ENCODE peak calls at places on chromosome 16, in ten cellular contexts. H, I, P, A, Z, M, T, K, O and X are unnamed samples. For H3K36me3, the result is how much of the 10 kb centered on the place peaks cover.

GRCh38 chr16:83215417-83216001 is 588.7 kb downstream of the CDH13 start:
- DNase-seq in H (peak), I (peak), P (peak), A (no peak), Z (peak), M (peak), T (no peak), K (no peak), O (no peak), X (peak)

GRCh38 chr16:85911531-85911930 is 12.6 kb downstream of the IRF8 start:
- DNase-seq in H (no peak), I (no peak), P (no peak), A (no peak), Z (no peak), M (no peak), T (no peak), K (no peak), O (peak), X (no peak)

GRCh38 chr16:73299349-73299748 is 251.4 kb upstream of the ZFHX3 start:
- DNase-seq in H (no peak), I (no peak), P (no peak), A (no peak), Z (no peak), M (no peak), T (no peak), K (no peak), O (no peak), X (no peak)

GRCh38 chr16:46573008-46573833 is 48.0 kb downstream of the SHCBP1 start:
- DNase-seq in H (no peak), I (peak), P (no peak), A (peak), Z (peak), M (peak), T (no peak), K (peak), O (no peak), X (no peak)

GRCh38 chr16:49664221-49665215 is 191.4 kb downstream of the ZNF423 start:
- DNase-seq in H (no peak), I (no peak), P (no peak), A (no peak), Z (peak), M (no peak), T (peak), K (no peak), O (no peak), X (no peak)

GRCh38 chr16:1933097-1933661 is 9.8 kb downstream of the MSRB1 start:
- DNase-seq in H (no peak), I (no peak), P (no peak), A (no peak), Z (peak), M (no peak), T (no peak), K (no peak), O (peak), X (peak)

GRCh38 chr16:90019201-90019542 is at the start of gene DBNDD1:
- DNase-seq in H (no peak), I (no peak), P (no peak), A (no peak), Z (peak), M (no peak), T (no peak), K (no peak), O (no peak), X (no peak)

GRCh38 chr16:88013091-88013609 is 61.9 kb downstream of the BANP start:
- DNase-seq in H (no peak), I (no peak), P (no peak), A (peak), Z (peak), M (peak), T (no peak), K (no peak), O (no peak), X (no peak)

GRCh38 chr16:85385463-85386331 is 227.4 kb upstream of the GSE1 start:
- DNase-seq in H (no peak), I (no peak), P (no peak), A (no peak), Z (no peak), M (no peak), T (no peak), K (no peak), O (peak), X (no peak)

GRCh38 chr16:12833939-12834338 is 30.3 kb upstream of the CPPED1 start:
- DNase-seq in H (peak), I (peak), P (no peak), A (peak), Z (no peak), M (no peak), T (no peak), K (peak), O (no peak), X (peak)
- H3K4me3 ChIP-seq in H (no peak), I (no peak), P (no peak), A (no peak), Z (no peak), M (no peak), T (no peak), K (no peak), O (no peak), X (no peak)

GRCh38 chr16:69378036-69378435 is 7.8 kb downstream of the TERF2 start:
- DNase-seq in H (no peak), I (no peak), P (no peak), A (no peak), Z (no peak), M (no peak), T (no peak), K (no peak), O (no peak), X (no peak)
- H3K36me3 ChIP-seq in H (half or more), I (under half), P (under half), A (under half), Z (under half), M (under half), T (under half), K (under half), O (half or more), X (under half)

GRCh38 chr16:10180771-10181163 is 1.5 kb downstream of the GRIN2A start:
- DNase-seq in H (no peak), I (no peak), P (no peak), A (no peak), Z (peak), M (no peak), T (peak), K (no peak), O (peak), X (peak)

GRCh38 chr16:10181196-10182162 is 749 bp downstream of the GRIN2A start:
- DNase-seq in H (peak), I (peak), P (no peak), A (no peak), Z (peak), M (peak), T (peak), K (peak), O (peak), X (peak)

GRCh38 chr16:10183606-10183959 is 1.4 kb upstream of the GRIN2A start:
- DNase-seq in H (no peak), I (no peak), P (no peak), A (no peak), Z (no peak), M (no peak), T (no peak), K (no peak), O (no peak), X (peak)

GRCh38 chr16:10180042-10180770 is 2.0 kb downstream of the GRIN2A start:
- DNase-seq in H (no peak), I (no peak), P (no peak), A (no peak), Z (no peak), M (no peak), T (no peak), K (no peak), O (no peak), X (no peak)

DNA sequence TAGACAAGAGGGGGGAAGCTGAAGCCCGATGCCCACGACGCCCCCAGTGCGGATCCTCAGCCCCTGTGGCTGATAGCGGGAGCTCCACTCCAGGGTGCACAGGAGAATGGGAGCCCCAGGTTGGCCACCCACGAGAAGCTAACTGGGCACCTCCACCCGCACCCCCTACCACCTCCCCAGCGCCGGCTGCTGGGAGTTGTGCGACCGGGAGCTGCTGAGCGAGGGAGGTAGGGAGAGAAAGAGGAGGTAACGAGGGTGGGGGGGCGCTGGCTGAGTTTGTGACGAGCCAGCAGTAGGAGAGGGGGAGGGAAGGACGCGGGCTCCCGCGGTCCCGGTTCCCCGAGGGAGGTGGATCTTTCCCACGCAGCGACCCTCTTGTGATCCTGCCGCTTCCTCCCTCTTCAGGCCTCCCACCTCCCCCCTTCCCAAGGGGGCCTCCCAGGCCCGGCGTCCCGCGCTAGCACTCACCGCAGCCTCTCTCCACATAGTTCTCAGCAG is at the start of gene GRIN2A:
- DNase-seq in H (no peak), I (no peak), P (no peak), A (no peak), Z (peak), M (no peak), T (no peak), K (no peak), O (no peak), X (peak)
- H3K4me3 ChIP-seq in H (no peak), I (peak), P (no peak), A (peak), Z (no peak), M (no peak), T (peak), K (peak), O (peak), X (peak)

DNA sequence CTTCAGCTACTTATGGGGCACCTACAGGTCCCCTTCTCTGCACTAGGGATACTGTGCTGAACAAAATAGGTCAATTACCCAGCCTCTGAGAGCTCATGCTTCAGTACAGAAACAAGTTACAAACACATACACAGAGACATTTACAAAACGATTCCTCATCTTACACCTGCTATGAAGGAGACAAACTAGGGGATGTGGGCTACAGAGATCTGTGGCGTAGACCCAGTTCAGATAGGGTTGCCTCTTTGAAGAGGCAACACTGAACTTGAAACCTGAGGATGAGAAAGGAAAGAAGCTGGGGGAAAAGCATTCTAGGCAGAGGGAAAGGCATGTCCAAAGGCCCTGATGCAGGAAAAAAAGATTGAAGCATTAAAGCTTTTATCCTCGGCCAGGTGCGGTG is 5.2 kb downstream of the IL21R start:
- DNase-seq in H (no peak), I (no peak), P (no peak), A (no peak), Z (no peak), M (no peak), T (no peak), K (no peak), O (no peak), X (no peak)
- H3K36me3 ChIP-seq in H (under half), I (under half), P (under half), A (under half), Z (under half), M (under half), T (under half), K (under half), O (under half), X (under half)

GRCh38 chr16:14199624-14200023 is 128.5 kb downstream of the MRTFB start:
- DNase-seq in H (no peak), I (peak), P (no peak), A (no peak), Z (no peak), M (peak), T (no peak), K (peak), O (no peak), X (no peak)

GRCh38 chr16:14205666-14206065 is 134.5 kb downstream of the MRTFB start:
- DNase-seq in H (no peak), I (no peak), P (no peak), A (no peak), Z (no peak), M (peak), T (no peak), K (no peak), O (no peak), X (no peak)

GRCh38 chr16:14202095-14202494 is 131.0 kb downstream of the MRTFB start:
- DNase-seq in H (no peak), I (no peak), P (no peak), A (no peak), Z (no peak), M (no peak), T (no peak), K (no peak), O (no peak), X (no peak)

GRCh38 chr16:14199199-14199598 is 128.1 kb downstream of the MRTFB start:
- DNase-seq in H (no peak), I (no peak), P (no peak), A (no peak), Z (no peak), M (no peak), T (no peak), K (peak), O (no peak), X (no peak)

GRCh38 chr16:14202697-14203096 is 131.6 kb downstream of the MRTFB start:
- DNase-seq in H (peak), I (peak), P (no peak), A (no peak), Z (no peak), M (no peak), T (no peak), K (peak), O (no peak), X (peak)
- H3K4me3 ChIP-seq in H (no peak), I (no peak), P (no peak), A (no peak), Z (no peak), M (no peak), T (no peak), K (no peak), O (peak), X (no peak)

DNA sequence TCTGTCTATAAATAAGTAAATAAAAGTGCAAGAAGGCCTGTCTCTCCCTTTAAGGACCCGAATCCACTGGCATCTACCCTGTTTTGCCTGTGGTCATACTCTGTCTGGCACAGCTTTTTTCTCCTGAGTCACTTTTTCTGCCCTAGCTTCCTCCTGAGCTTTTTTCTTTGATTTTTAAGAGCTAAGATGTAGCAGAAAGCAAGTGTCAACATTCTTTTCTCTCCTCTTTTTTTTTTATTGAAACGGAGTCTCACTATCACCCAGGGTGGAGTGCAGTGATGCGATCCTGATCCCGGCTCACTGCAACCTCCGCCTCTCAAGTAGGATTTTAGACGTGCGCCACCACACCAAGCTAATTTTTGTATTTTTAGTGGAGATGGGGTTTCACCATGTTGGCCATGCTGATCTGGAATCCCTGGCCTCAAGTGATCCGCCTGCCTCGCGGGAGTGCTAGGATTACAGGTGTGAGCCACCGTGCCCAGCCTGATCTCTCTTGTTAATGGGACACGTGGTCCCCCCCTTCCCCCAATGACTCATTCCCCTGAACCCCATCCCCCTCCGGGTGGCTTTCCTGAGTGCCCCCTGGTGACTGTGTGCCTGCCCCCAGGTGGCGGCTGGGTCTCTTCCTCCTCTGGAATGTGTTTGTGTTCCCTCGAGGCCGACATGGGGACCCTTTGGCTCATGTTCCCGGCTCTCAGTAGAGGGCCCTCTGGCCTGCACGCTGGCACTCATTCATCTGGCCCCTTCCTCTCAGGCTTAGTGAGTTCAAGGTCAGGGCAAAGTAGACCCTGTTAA is 14.2 kb downstream of the C16orf90 start:
- DNase-seq in H (no peak), I (no peak), P (no peak), A (no peak), Z (peak), M (no peak), T (no peak), K (no peak), O (no peak), X (peak)
- H3K36me3 ChIP-seq in H (under half), I (under half), P (under half), A (under half), Z (under half), M (half or more), T (under half), K (under half), O (half or more), X (under half)